ENCODE peak calls at places on chromosome 15, in nine cellular contexts. One of them, this sample, is unnamed. For H3K36me3, the result is how much of the 10 kb centered on the place peaks cover.

GRCh38 chr15:100781061-100781960 is 98.3 kb upstream of the ALDH1A3 start:
- DNase-seq in ascending aorta: no peak
- DNase-seq in body of pancreas: no peak
- DNase-seq in IMR-90: no peak
- DNase-seq in HCT116: no peak
- DNase-seq in fibroblast of lung: no peak
- DNase-seq in bronchial epithelial cell: no peak
- DNase-seq in sigmoid colon: peak
- DNase-seq in stomach: no peak
- DNase-seq in this sample: no peak

GRCh38 chr15:75215107-75216004 is 13.7 kb downstream of the C15orf39 start:
- DNase-seq in body of pancreas: no peak
- DNase-seq in sigmoid colon: no peak
- DNase-seq in bronchial epithelial cell: no peak
- DNase-seq in fibroblast of lung: no peak
- DNase-seq in stomach: no peak
- DNase-seq in IMR-90: no peak
- DNase-seq in HCT116: no peak
- DNase-seq in ascending aorta: no peak
- DNase-seq in this sample: no peak

GRCh38 chr15:57521503-57521902 is 70.2 kb upstream of the MYZAP start:
- DNase-seq in IMR-90: no peak
- DNase-seq in bronchial epithelial cell: no peak
- DNase-seq in sigmoid colon: no peak
- DNase-seq in stomach: no peak
- DNase-seq in ascending aorta: no peak
- DNase-seq in HCT116: no peak
- DNase-seq in body of pancreas: no peak
- DNase-seq in fibroblast of lung: no peak
- DNase-seq in this sample: no peak

GRCh38 chr15:99729920-99730319 is 3.3 kb downstream of the LYSMD4 start:
- DNase-seq in body of pancreas: peak
- DNase-seq in bronchial epithelial cell: peak
- DNase-seq in HCT116: no peak
- DNase-seq in sigmoid colon: no peak
- DNase-seq in IMR-90: peak
- DNase-seq in stomach: peak
- DNase-seq in ascending aorta: no peak
- DNase-seq in fibroblast of lung: peak
- DNase-seq in this sample: no peak

GRCh38 chr15:59437777-59438574 is at the start of gene FAM81A:
- DNase-seq in sigmoid colon: peak
- DNase-seq in fibroblast of lung: peak
- DNase-seq in IMR-90: peak
- DNase-seq in stomach: peak
- DNase-seq in body of pancreas: peak
- DNase-seq in ascending aorta: peak
- DNase-seq in HCT116: peak
- DNase-seq in bronchial epithelial cell: peak
- DNase-seq in this sample: peak

GRCh38 chr15:31032959-31033358 is 41.5 kb upstream of the MTMR10 start:
- DNase-seq in ascending aorta: no peak
- DNase-seq in HCT116: no peak
- DNase-seq in sigmoid colon: no peak
- DNase-seq in body of pancreas: no peak
- DNase-seq in IMR-90: peak
- DNase-seq in stomach: no peak
- DNase-seq in bronchial epithelial cell: no peak
- DNase-seq in fibroblast of lung: no peak
- DNase-seq in this sample: peak

GRCh38 chr15:68261980-68262379 is 15.6 kb upstream of the FEM1B start:
- DNase-seq in stomach: no peak
- DNase-seq in HCT116: no peak
- DNase-seq in IMR-90: no peak
- DNase-seq in body of pancreas: no peak
- DNase-seq in ascending aorta: no peak
- DNase-seq in sigmoid colon: no peak
- DNase-seq in fibroblast of lung: no peak
- DNase-seq in bronchial epithelial cell: no peak
- DNase-seq in this sample: no peak

GRCh38 chr15:45714501-45715488 is 80.0 kb downstream of the SQOR start:
- DNase-seq in fibroblast of lung: peak
- DNase-seq in HCT116: peak
- DNase-seq in sigmoid colon: peak
- DNase-seq in body of pancreas: peak
- DNase-seq in stomach: peak
- DNase-seq in IMR-90: peak
- DNase-seq in ascending aorta: no peak
- DNase-seq in bronchial epithelial cell: peak
- DNase-seq in this sample: peak

GRCh38 chr15:67048281-67049279 is 16.8 kb upstream of the SMAD3 start:
- DNase-seq in HCT116: no peak
- DNase-seq in bronchial epithelial cell: peak
- DNase-seq in IMR-90: peak
- DNase-seq in ascending aorta: peak
- DNase-seq in body of pancreas: peak
- DNase-seq in sigmoid colon: peak
- DNase-seq in stomach: peak
- DNase-seq in fibroblast of lung: peak
- DNase-seq in this sample: peak

DNA sequence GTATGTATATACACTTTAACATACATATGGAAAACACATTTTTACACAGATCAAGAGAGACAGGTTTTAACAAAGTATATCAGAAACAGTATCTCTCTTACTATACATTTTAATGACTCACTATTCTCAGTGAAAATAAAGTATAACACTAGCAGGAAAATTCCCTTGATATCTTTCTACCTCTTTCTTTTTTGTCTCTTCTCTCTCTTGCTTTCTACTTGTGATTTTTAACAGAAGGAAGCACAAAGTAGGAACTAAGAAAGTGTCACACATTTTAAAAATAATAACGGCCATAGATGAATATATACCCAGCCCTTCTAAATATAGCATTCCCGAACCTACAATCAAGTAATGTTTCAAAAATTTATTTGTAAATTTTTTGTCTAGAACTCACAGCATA is 4.8 kb downstream of the DENND4A start:
- DNase-seq in body of pancreas: no peak
- DNase-seq in ascending aorta: no peak
- DNase-seq in HCT116: no peak
- DNase-seq in IMR-90: no peak
- DNase-seq in fibroblast of lung: no peak
- DNase-seq in bronchial epithelial cell: peak
- DNase-seq in sigmoid colon: no peak
- DNase-seq in stomach: no peak
- DNase-seq in this sample: no peak
- H3K4me3 ChIP-seq in body of pancreas: no peak
- H3K4me3 ChIP-seq in ascending aorta: no peak
- H3K4me3 ChIP-seq in HCT116: peak
- H3K4me3 ChIP-seq in IMR-90: no peak
- H3K4me3 ChIP-seq in fibroblast of lung: no peak
- H3K4me3 ChIP-seq in bronchial epithelial cell: no peak
- H3K4me3 ChIP-seq in sigmoid colon: no peak
- H3K4me3 ChIP-seq in stomach: no peak
- H3K4me3 ChIP-seq in this sample: no peak

GRCh38 chr15:41894791-41895463 is 1.1 kb upstream of the SPTBN5 start:
- DNase-seq in bronchial epithelial cell: peak
- DNase-seq in HCT116: peak
- DNase-seq in sigmoid colon: peak
- DNase-seq in ascending aorta: peak
- DNase-seq in IMR-90: peak
- DNase-seq in body of pancreas: peak
- DNase-seq in fibroblast of lung: peak
- DNase-seq in stomach: peak
- DNase-seq in this sample: peak
- TF ChIP-seq CTCF in bronchial epithelial cell: peak
- TF ChIP-seq CTCF in HCT116: no peak
- TF ChIP-seq CTCF in sigmoid colon: no peak
- TF ChIP-seq CTCF in ascending aorta: no peak
- TF ChIP-seq CTCF in IMR-90: peak
- TF ChIP-seq CTCF in body of pancreas: no peak
- TF ChIP-seq CTCF in fibroblast of lung: no peak
- TF ChIP-seq CTCF in stomach: no peak
- TF ChIP-seq CTCF in this sample: peak

GRCh38 chr15:25402342-25402741 is 36.5 kb downstream of the UBE3A start:
- DNase-seq in IMR-90: no peak
- DNase-seq in bronchial epithelial cell: no peak
- DNase-seq in sigmoid colon: no peak
- DNase-seq in stomach: no peak
- DNase-seq in ascending aorta: no peak
- DNase-seq in HCT116: no peak
- DNase-seq in fibroblast of lung: no peak
- DNase-seq in body of pancreas: no peak
- DNase-seq in this sample: no peak
- H3K36me3 ChIP-seq in IMR-90: under half
- H3K36me3 ChIP-seq in bronchial epithelial cell: under half
- H3K36me3 ChIP-seq in sigmoid colon: under half
- H3K36me3 ChIP-seq in stomach: under half
- H3K36me3 ChIP-seq in ascending aorta: under half
- H3K36me3 ChIP-seq in HCT116: under half
- H3K36me3 ChIP-seq in fibroblast of lung: under half
- H3K36me3 ChIP-seq in body of pancreas: under half
- H3K36me3 ChIP-seq in this sample: under half

DNA sequence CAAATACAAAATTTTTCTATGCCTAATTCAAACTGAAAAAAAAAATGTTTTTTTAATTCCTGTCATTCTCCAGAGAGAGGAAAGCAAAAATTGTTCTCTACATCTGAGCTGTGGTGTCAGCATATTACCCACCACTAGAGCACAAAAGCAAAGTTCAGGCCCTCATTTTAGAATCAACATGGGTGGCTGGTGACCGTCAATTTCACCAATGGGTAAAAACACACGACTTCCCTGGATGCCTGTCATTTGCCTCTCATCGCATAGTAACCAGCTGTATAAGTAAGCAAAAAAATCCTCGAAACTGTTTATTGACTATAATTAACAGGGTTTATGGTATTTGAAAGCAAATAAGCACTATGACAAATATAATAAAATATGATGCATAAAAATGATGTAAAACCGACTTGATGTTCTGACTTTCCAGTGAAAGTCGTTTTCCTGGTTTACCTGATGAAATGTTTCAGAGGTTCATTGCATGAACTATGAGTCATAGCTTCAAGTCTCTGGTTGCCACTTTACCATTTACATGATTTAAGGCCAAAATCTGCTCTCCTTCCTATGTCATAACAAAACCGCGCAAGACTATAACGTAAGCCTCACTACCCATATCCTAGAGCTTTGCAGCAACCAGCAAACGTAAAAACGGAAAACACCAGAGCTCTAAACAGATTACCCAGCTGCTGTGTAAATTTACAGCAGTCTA is 60.5 kb downstream of the THBS1 start:
- DNase-seq in body of pancreas: no peak
- DNase-seq in stomach: no peak
- DNase-seq in ascending aorta: no peak
- DNase-seq in fibroblast of lung: no peak
- DNase-seq in bronchial epithelial cell: peak
- DNase-seq in HCT116: no peak
- DNase-seq in sigmoid colon: no peak
- DNase-seq in IMR-90: peak
- DNase-seq in this sample: no peak
- H3K4me3 ChIP-seq in body of pancreas: no peak
- H3K4me3 ChIP-seq in stomach: no peak
- H3K4me3 ChIP-seq in ascending aorta: no peak
- H3K4me3 ChIP-seq in fibroblast of lung: no peak
- H3K4me3 ChIP-seq in bronchial epithelial cell: no peak
- H3K4me3 ChIP-seq in HCT116: peak
- H3K4me3 ChIP-seq in sigmoid colon: no peak
- H3K4me3 ChIP-seq in IMR-90: no peak
- H3K4me3 ChIP-seq in this sample: no peak

GRCh38 chr15:88470625-88471372 is 3.3 kb downstream of the MRPS11 start:
- DNase-seq in body of pancreas: no peak
- DNase-seq in ascending aorta: no peak
- DNase-seq in fibroblast of lung: no peak
- DNase-seq in sigmoid colon: no peak
- DNase-seq in HCT116: no peak
- DNase-seq in IMR-90: no peak
- DNase-seq in bronchial epithelial cell: no peak
- DNase-seq in stomach: no peak
- DNase-seq in this sample: no peak

GRCh38 chr15:88465633-88466219 is 1.5 kb downstream of the MRPL46 start:
- DNase-seq in HCT116: no peak
- DNase-seq in bronchial epithelial cell: peak
- DNase-seq in sigmoid colon: no peak
- DNase-seq in stomach: no peak
- DNase-seq in body of pancreas: peak
- DNase-seq in IMR-90: peak
- DNase-seq in ascending aorta: no peak
- DNase-seq in fibroblast of lung: peak
- DNase-seq in this sample: peak

GRCh38 chr15:88469321-88469720 is 1.8 kb downstream of the MRPS11 start:
- DNase-seq in IMR-90: no peak
- DNase-seq in body of pancreas: no peak
- DNase-seq in stomach: no peak
- DNase-seq in fibroblast of lung: no peak
- DNase-seq in ascending aorta: no peak
- DNase-seq in bronchial epithelial cell: no peak
- DNase-seq in HCT116: no peak
- DNase-seq in sigmoid colon: no peak
- DNase-seq in this sample: no peak

GRCh38 chr15:88467073-88467934 is at the start of the genes MRPL46 and MRPS11:
- DNase-seq in IMR-90: peak
- DNase-seq in HCT116: peak
- DNase-seq in fibroblast of lung: peak
- DNase-seq in bronchial epithelial cell: peak
- DNase-seq in ascending aorta: peak
- DNase-seq in body of pancreas: peak
- DNase-seq in sigmoid colon: peak
- DNase-seq in stomach: peak
- DNase-seq in this sample: peak

DNA sequence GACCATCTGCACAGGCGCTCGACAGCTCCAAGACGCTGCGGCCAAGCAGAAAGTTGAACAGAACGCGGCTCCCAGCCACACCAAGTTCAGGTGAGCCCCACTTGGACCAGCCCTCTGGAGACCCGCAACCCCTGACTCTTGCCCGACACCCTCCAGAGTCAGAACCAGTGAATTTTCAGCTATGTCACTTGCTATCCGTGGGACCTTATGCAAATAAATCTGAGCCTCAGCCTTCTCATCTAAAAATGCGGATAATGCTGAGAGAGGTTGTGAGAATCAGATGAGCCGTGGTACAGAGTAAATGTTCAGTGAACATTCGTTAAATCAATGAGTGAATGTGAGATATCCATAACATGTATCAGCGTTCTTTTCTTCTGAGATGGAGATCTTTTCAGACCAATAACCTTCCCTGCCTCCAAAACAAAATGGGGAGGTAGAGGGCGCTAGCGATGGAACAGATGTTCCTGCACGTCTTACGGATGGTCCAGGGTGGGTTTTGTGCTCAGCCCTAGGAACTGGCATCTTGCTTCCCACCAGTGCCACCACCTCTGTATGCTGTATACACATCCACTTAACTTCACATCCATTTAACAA is 524 bp downstream of the MRPS11 start:
- DNase-seq in body of pancreas: no peak
- DNase-seq in bronchial epithelial cell: peak
- DNase-seq in HCT116: no peak
- DNase-seq in ascending aorta: no peak
- DNase-seq in sigmoid colon: no peak
- DNase-seq in IMR-90: peak
- DNase-seq in fibroblast of lung: peak
- DNase-seq in stomach: no peak
- DNase-seq in this sample: no peak
- TF ChIP-seq CTCF in body of pancreas: no peak
- TF ChIP-seq CTCF in bronchial epithelial cell: peak
- TF ChIP-seq CTCF in HCT116: peak
- TF ChIP-seq CTCF in ascending aorta: no peak
- TF ChIP-seq CTCF in sigmoid colon: no peak
- TF ChIP-seq CTCF in IMR-90: peak
- TF ChIP-seq CTCF in fibroblast of lung: peak
- TF ChIP-seq CTCF in stomach: no peak
- TF ChIP-seq CTCF in this sample: peak

GRCh38 chr15:90565866-90566265 is 36.1 kb downstream of the CRTC3 start:
- DNase-seq in ascending aorta: no peak
- DNase-seq in bronchial epithelial cell: no peak
- DNase-seq in body of pancreas: no peak
- DNase-seq in stomach: no peak
- DNase-seq in sigmoid colon: no peak
- DNase-seq in fibroblast of lung: no peak
- DNase-seq in IMR-90: no peak
- DNase-seq in HCT116: no peak
- DNase-seq in this sample: no peak
- H3K36me3 ChIP-seq in ascending aorta: under half
- H3K36me3 ChIP-seq in bronchial epithelial cell: under half
- H3K36me3 ChIP-seq in body of pancreas: under half
- H3K36me3 ChIP-seq in stomach: under half
- H3K36me3 ChIP-seq in sigmoid colon: under half
- H3K36me3 ChIP-seq in fibroblast of lung: under half
- H3K36me3 ChIP-seq in IMR-90: under half
- H3K36me3 ChIP-seq in HCT116: under half
- H3K36me3 ChIP-seq in this sample: under half

This sample was measured in BJ.